ENCODE peak calls at places on chromosomes 4 and X, in seven cellular contexts. I is HAP-1, M is tibial artery, C is fibroblast of lung, G is heart left ventricle, Y is upper lobe of right lung, X is HCT116. F is an unnamed sample.

GRCh38 chr4:40908702-40909362 is 159.1 kb downstream of the NSUN7 start:
- DNase-seq in M (peak; percentile 59), X (peak; percentile 86), Y (peak; percentile 83), I (peak; percentile 90), G (peak; percentile 57), C (peak; percentile 77), F (peak; percentile 56)

GRCh38 chr4:55161739-55162138 is 36.3 kb upstream of the KDR start:
- DNase-seq in X (no peak), G (no peak), C (no peak), Y (no peak), I (no peak), M (no peak), F (no peak)

GRCh38 chrX:110045421-110045820 is 42.5 kb downstream of the TMEM164 start:
- DNase-seq in G (no peak), C (no peak), M (no peak), I (no peak), X (no peak), Y (no peak), F (no peak)

GRCh38 chr4:4961936-4962335 is 57.3 kb downstream of the CYTL1 start:
- DNase-seq in I (no peak), X (no peak), M (no peak), G (no peak), C (no peak), Y (no peak), F (no peak)

GRCh38 chrX:20265726-20266681 is 705 bp downstream of the RPS6KA3 start:
- DNase-seq in M (peak; percentile 20), Y (peak; percentile 68), G (peak; percentile 22), C (no peak), X (no peak), I (peak; percentile 49), F (peak; percentile 26)

GRCh38 chrX:26845051-26845450 is 618.1 kb downstream of the PPP4R3C start:
- DNase-seq in I (no peak), M (no peak), X (no peak), G (no peak), Y (no peak), C (peak; percentile 84), F (peak; percentile 36)

GRCh38 chrX:65643046-65643785 is 24.2 kb upstream of the MSN start:
- DNase-seq in C (peak; percentile 16), Y (no peak), M (no peak), X (no peak), I (no peak), G (no peak), F (peak; percentile 43)

GRCh38 chr4:152970102-152970820 is 34.1 kb downstream of the FHDC1 start:
- DNase-seq in I (peak; percentile 38), M (no peak), G (no peak), C (no peak), X (no peak), Y (no peak), F (no peak)

GRCh38 chr4:69214716-69215115 is at the start of gene UGT2B11:
- DNase-seq in C (no peak), M (no peak), X (no peak), G (no peak), Y (no peak), I (no peak), F (no peak)

GRCh38 chr4:87416965-87417364 is 5.4 kb upstream of the NUDT9 start:
- DNase-seq in C (no peak), I (no peak), Y (no peak), G (no peak), X (no peak), M (no peak), F (no peak)
- H3K36me3 ChIP-seq in C (no peaks in the 10 kb centered on the region), I (no peaks in the 10 kb centered on the region), Y (no peaks in the 10 kb centered on the region), G (no peaks in the 10 kb centered on the region), X (no peaks in the 10 kb centered on the region), M (no peaks in the 10 kb centered on the region), F (no peaks in the 10 kb centered on the region)

DNA sequence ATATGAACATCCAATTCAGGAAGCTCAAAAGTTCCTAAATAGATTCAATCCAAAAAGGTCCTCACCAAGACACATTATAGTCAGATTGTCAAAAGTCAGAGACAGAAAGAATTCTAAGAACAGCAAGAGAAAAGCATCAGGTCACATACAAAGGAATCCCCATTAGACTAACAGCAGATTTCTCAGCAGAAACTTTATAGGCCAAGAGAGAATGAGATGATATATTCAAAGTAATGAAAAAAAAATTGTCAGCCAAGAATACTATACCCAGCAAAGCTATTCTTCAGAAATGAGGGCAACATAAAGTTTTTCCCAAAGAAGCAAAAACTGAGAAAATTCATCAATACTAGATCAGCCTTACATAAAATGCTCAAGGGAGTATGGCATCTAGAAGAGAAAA is 106.6 kb upstream of the SH3RF1 start:
- DNase-seq in G (no peak), I (no peak), C (no peak), X (no peak), M (no peak), Y (no peak), F (no peak)
- H3K9me3 ChIP-seq in G (peaks cover 37% of the 10 kb centered on the region), I (peaks cover 7% of the 10 kb centered on the region), C (no peaks in the 10 kb centered on the region), X (peaks cover 9% of the 10 kb centered on the region), M (peaks cover 18% of the 10 kb centered on the region), Y (peaks cover 16% of the 10 kb centered on the region), F (peaks cover 16% of the 10 kb centered on the region)

GRCh38 chrX:3627579-3627978 is 85.9 kb downstream of the PRKX start:
- DNase-seq in X (no peak), Y (no peak), G (no peak), I (no peak), C (no peak), M (no peak), F (no peak)
- H3K36me3 ChIP-seq in X (no peaks in the 10 kb centered on the region), Y (no peaks in the 10 kb centered on the region), G (peaks cover 47% of the 10 kb centered on the region), I (peaks cover 17% of the 10 kb centered on the region), C (no peaks in the 10 kb centered on the region), M (no peaks in the 10 kb centered on the region), F (no peaks in the 10 kb centered on the region)

DNA sequence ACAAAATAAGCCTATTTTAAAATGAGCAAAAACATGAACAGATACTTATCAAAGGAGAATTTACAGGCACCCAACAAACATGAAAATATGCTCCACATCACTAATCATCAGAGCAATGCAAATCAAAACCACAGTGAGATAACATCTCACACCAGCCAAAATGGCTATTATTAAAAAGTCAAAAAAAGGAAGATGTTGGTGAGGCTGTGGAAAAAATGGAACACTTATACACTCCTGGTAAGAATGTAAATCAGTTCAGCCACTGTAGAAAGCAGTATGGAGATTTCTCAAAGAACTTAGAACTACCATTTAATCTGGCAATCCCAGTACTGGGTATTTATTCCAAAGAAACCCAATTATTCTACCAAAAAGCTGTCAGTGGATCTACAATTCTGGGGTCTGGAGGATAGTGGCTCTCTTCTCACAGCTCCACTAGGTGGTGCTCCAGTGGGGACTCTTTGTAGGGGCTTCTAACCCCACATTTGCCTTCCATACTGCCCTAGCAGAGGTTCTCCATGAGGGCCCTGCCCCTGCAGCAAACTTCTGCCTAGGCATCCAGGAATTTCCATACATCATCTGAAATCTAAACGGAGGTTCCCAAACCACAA is 9.1 kb upstream of the ZNF732 start:
- DNase-seq in X (no peak), I (no peak), Y (no peak), G (no peak), M (no peak), C (no peak), F (no peak)
- H3K9me3 ChIP-seq in X (peaks cover 5% of the 10 kb centered on the region), I (no peaks in the 10 kb centered on the region), Y (no peaks in the 10 kb centered on the region), G (peaks cover 3% of the 10 kb centered on the region), M (no peaks in the 10 kb centered on the region), C (no peaks in the 10 kb centered on the region), F (no peaks in the 10 kb centered on the region)

DNA sequence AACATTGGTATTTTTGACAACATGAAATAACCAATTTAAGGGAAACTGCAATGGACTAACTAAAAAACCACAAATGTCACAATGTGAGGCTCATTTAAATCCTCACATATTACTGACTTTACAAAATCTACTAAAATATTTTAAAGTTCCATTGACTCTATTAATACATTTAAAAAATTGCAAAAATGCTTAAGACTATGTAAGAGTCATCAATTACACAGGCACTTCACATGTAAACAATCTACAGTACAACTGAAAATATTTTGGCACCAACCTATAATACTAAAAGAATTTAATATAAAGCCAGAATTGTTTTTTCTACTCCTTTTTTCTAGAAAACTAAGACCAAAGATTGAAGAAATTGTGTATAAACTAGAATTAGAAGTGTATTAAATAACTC is 76.8 kb upstream of the RBMXL3 start:
- DNase-seq in Y (no peak), M (no peak), I (no peak), G (no peak), X (no peak), C (no peak), F (no peak)
- H3K36me3 ChIP-seq in Y (no peaks in the 10 kb centered on the region), M (no peaks in the 10 kb centered on the region), I (peaks cover 7% of the 10 kb centered on the region), G (no peaks in the 10 kb centered on the region), X (no peaks in the 10 kb centered on the region), C (no peaks in the 10 kb centered on the region), F (no peaks in the 10 kb centered on the region)

GRCh38 chr4:173185832-173186545 is 17.4 kb downstream of the GALNT7 start:
- DNase-seq in C (peak; percentile 62), I (no peak), Y (no peak), X (no peak), M (no peak), G (no peak), F (no peak)
- H3K9me3 ChIP-seq in C (no peaks in the 10 kb centered on the region), I (no peaks in the 10 kb centered on the region), Y (no peaks in the 10 kb centered on the region), X (no peaks in the 10 kb centered on the region), M (no peaks in the 10 kb centered on the region), G (no peaks in the 10 kb centered on the region), F (peaks cover 2% of the 10 kb centered on the region)

GRCh38 chr4:48841045-48841827 is 10.3 kb downstream of the OCIAD1 start:
- DNase-seq in Y (no peak), X (no peak), M (no peak), G (no peak), I (no peak), C (no peak), F (no peak)
- H3K36me3 ChIP-seq in Y (peaks cover 82% of the 10 kb centered on the region), X (peaks cover 41% of the 10 kb centered on the region), M (peaks cover 29% of the 10 kb centered on the region), G (peaks cover 90% of the 10 kb centered on the region), I (peaks cover 54% of the 10 kb centered on the region), C (no peaks in the 10 kb centered on the region), F (peaks cover 22% of the 10 kb centered on the region)

GRCh38 chr4:61763682-61764081 is 563.6 kb downstream of the ADGRL3 start:
- DNase-seq in M (no peak), C (no peak), X (no peak), I (no peak), Y (no peak), G (no peak), F (no peak)

GRCh38 chr4:61762722-61763627 is 562.8 kb downstream of the ADGRL3 start:
- DNase-seq in I (no peak), M (no peak), G (no peak), C (no peak), Y (no peak), X (no peak), F (no peak)

GRCh38 chr4:61760820-61761219 is 560.7 kb downstream of the ADGRL3 start:
- DNase-seq in Y (no peak), G (no peak), C (no peak), X (no peak), I (no peak), M (no peak), F (no peak)
- H3K9me3 ChIP-seq in Y (peaks cover 3% of the 10 kb centered on the region), G (peaks cover 16% of the 10 kb centered on the region), C (no peaks in the 10 kb centered on the region), X (peaks cover 3% of the 10 kb centered on the region), I (no peaks in the 10 kb centered on the region), M (no peaks in the 10 kb centered on the region), F (no peaks in the 10 kb centered on the region)

DNA sequence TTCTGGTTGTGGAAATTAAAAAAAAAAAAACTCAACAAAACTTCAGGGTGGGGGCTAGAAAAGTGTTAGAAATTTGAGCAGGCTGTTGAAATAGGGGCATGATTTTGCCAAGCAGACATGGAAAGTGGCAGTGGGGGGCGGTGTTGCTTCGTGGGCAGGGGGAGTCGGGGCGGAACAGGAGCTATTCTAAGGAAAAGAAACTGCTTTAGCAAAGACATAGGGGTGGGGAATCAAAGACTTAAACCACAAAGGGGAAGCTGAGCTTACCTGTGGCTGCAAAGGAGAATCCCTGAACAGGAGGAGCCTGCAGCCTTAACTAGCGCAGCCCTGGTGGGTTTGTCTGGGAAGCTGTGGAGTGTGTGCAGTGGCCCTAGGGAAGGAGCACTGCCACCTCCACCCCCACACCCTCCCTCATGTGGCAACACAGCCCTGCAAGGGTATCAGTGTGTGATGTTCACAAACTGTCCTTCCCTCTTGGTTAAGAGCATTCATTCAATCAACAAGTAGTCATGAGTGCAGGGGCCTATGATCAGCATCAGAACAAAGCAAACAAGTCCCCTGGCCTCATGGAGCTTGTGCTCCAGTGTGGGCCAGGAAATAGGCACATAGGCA is 20.5 kb downstream of the SEL1L3 start:
- DNase-seq in X (no peak), G (no peak), M (no peak), Y (no peak), I (no peak), C (no peak), F (no peak)
- H3K36me3 ChIP-seq in X (peaks cover 12% of the 10 kb centered on the region), G (no peaks in the 10 kb centered on the region), M (no peaks in the 10 kb centered on the region), Y (peaks cover 12% of the 10 kb centered on the region), I (no peaks in the 10 kb centered on the region), C (no peaks in the 10 kb centered on the region), F (peaks cover 5% of the 10 kb centered on the region)

F was measured in MG63.